ENCODE peak calls at places on chromosomes 5 and 9, in seven cellular contexts. V is cardiac fibroblast, U is breast epithelium, P is Calu3, E is fibroblast of lung, A is foreskin fibroblast, B is kidney. I is an unnamed sample.

GRCh38 chr9:108844391-108844790 is 11.4 kb downstream of the ACTL7B start:
- DNase-seq in V (peak; percentile 11), U (no peak), P (no peak), E (no peak), A (no peak), B (no peak), I (no peak)

GRCh38 chr9:38149647-38150046 is 80.6 kb upstream of the SHB start:
- DNase-seq in V (no peak), U (no peak), P (no peak), E (no peak), A (no peak), B (no peak), I (no peak)

GRCh38 chr5:160298189-160298588 is 14.2 kb downstream of the CCNJL start:
- DNase-seq in V (no peak), U (no peak), P (no peak), E (no peak), A (no peak), B (no peak), I (no peak)

GRCh38 chr5:73419414-73420390 is 28.9 kb downstream of the FOXD1 start:
- DNase-seq in V (no peak), U (no peak), P (no peak), E (peak; percentile 93), A (peak; percentile 86), B (peak; percentile 71), I (peak; percentile 29)

GRCh38 chr5:127650649-127651048 is 1.8 kb downstream of the CTXN3 start:
- DNase-seq in V (peak; percentile 38), U (no peak), P (no peak), E (peak; percentile 84), A (peak; percentile 65), B (no peak), I (no peak)

GRCh38 chr5:179381691-179382090 is 36.4 kb upstream of the ADAMTS2 start:
- DNase-seq in V (no peak), U (no peak), P (no peak), E (no peak), A (no peak), B (peak; percentile 21), I (no peak)

GRCh38 chr5:32583582-32584232 is 1.6 kb upstream of the SUB1 start:
- DNase-seq in V (no peak), U (no peak), P (no peak), E (no peak), A (no peak), B (no peak), I (no peak)

GRCh38 chr9:79955300-79955699 is 383.5 kb downstream of the TLE4 start:
- DNase-seq in V (peak; percentile 10), U (no peak), P (no peak), E (no peak), A (no peak), B (no peak), I (no peak)

GRCh38 chr5:42592401-42592800 is 164.2 kb upstream of the CCDC152 start:
- DNase-seq in V (no peak), U (no peak), P (no peak), E (no peak), A (no peak), B (no peak), I (no peak)

GRCh38 chr5:128121679-128122078 is 38.1 kb downstream of the SLC12A2 start:
- DNase-seq in V (no peak), U (no peak), P (peak; percentile 49), E (no peak), A (peak; percentile 32), B (no peak), I (no peak)

GRCh38 chr9:131273146-131273545 is 3.2 kb downstream of the FAM78A start:
- DNase-seq in V (no peak), U (no peak), P (no peak), E (no peak), A (no peak), B (peak; percentile 69), I (no peak)

GRCh38 chr5:170411100-170411499 is 21.9 kb upstream of the KCNMB1 start:
- DNase-seq in V (no peak), U (no peak), P (no peak), E (no peak), A (no peak), B (no peak), I (no peak)

GRCh38 chr9:100505564-100506159 is 32.7 kb downstream of the TMEFF1 start:
- DNase-seq in V (peak; percentile 77), U (no peak), P (peak; percentile 81), E (peak; percentile 53), A (peak; percentile 56), B (no peak), I (peak; percentile 17)
- TF ChIP-seq CTCF in V (peak; percentile 84), U (peak; percentile 31), P (peak; percentile 45), E (peak; percentile 81), A (peak; percentile 59), B (peak; percentile 47), I (peak; percentile 42)

GRCh38 chr5:138722518-138722917 is 30.7 kb upstream of the CTNNA1 start:
- DNase-seq in V (no peak), U (no peak), P (no peak), E (no peak), A (no peak), B (no peak), I (no peak)

GRCh38 chr5:138725885-138726457 is 27.3 kb upstream of the CTNNA1 start:
- DNase-seq in V (peak; percentile 15), U (no peak), P (no peak), E (no peak), A (peak; percentile 48), B (no peak), I (no peak)

GRCh38 chr5:138724470-138725146 is 28.6 kb upstream of the CTNNA1 start:
- DNase-seq in V (peak; percentile 49), U (peak; percentile 76), P (peak; percentile 32), E (no peak), A (peak; percentile 42), B (no peak), I (no peak)

GRCh38 chr5:138726848-138727247 is 26.4 kb upstream of the CTNNA1 start:
- DNase-seq in V (no peak), U (no peak), P (no peak), E (no peak), A (no peak), B (no peak), I (no peak)

DNA sequence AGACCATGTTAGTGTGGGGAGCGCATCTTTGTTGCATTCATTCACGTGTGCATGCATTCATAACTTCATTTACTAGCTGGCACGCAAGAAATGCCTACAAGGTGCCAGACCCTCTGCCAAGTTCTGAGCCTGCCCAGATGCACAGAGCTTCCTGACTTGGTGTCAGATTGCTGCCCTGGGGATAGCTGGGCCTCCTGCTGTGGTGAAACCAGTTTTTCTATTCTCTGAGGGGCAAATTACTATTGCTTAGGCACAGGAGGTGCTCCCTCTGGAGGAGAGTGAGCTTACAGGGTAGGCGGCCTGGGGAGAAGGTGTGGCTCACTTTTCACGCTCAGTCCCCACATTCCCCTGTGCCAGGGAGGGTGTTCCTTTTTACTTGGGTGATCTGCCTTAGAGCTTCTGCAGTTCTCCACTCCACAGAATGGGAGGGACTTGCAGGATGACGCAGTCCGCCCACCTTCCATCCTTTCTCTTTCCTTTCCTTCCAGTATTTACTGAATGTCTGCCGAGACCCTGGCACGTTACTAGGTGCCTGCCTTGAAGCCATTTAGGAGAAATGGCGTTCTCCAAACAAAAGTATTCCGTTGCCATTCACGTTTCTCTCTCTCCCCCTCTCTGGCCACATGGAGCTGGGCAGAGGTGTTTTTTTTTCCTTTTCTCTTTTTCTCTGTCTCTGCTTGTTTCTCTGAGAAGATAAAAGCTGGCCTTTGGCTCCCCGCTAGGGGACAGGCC is 27.9 kb upstream of the CTNNA1 start:
- DNase-seq in V (peak; percentile 59), U (peak; percentile 88), P (peak; percentile 93), E (peak; percentile 71), A (peak; percentile 83), B (peak; percentile 72), I (no peak)
- TF ChIP-seq CTCF in V (peak; percentile 42), U (peak; percentile 10), P (peak; percentile 79), E (peak; percentile 34), A (no peak), B (no peak), I (no peak)

GRCh38 chr9:77215874-77216273 is 38.5 kb downstream of the VPS13A start:
- DNase-seq in V (peak; percentile 25), U (no peak), P (no peak), E (peak; percentile 8), A (peak; percentile 41), B (no peak), I (no peak)
- TF ChIP-seq CTCF in V (peak; percentile 22), U (no peak), P (no peak), E (peak; percentile 48), A (no peak), B (no peak), I (peak; percentile 29)

GRCh38 chr5:123490974-123491373 is 21.0 kb upstream of the CSNK1G3 start:
- DNase-seq in V (no peak), U (no peak), P (no peak), E (no peak), A (no peak), B (no peak), I (no peak)

GRCh38 chr5:123483446-123484077 is 28.4 kb upstream of the CSNK1G3 start:
- DNase-seq in V (no peak), U (no peak), P (no peak), E (no peak), A (no peak), B (no peak), I (no peak)

GRCh38 chr5:123482258-123482657 is 29.7 kb upstream of the CSNK1G3 start:
- DNase-seq in V (peak; percentile 39), U (no peak), P (no peak), E (peak; percentile 15), A (peak; percentile 32), B (no peak), I (no peak)

GRCh38 chr5:123487298-123487697 is 24.7 kb upstream of the CSNK1G3 start:
- DNase-seq in V (peak; percentile 11), U (no peak), P (no peak), E (peak; percentile 43), A (peak; percentile 59), B (no peak), I (no peak)

GRCh38 chr5:123485275-123485674 is 26.7 kb upstream of the CSNK1G3 start:
- DNase-seq in V (no peak), U (no peak), P (no peak), E (no peak), A (no peak), B (no peak), I (no peak)
- TF ChIP-seq CTCF in V (no peak), U (no peak), P (no peak), E (no peak), A (no peak), B (no peak), I (no peak)

DNA sequence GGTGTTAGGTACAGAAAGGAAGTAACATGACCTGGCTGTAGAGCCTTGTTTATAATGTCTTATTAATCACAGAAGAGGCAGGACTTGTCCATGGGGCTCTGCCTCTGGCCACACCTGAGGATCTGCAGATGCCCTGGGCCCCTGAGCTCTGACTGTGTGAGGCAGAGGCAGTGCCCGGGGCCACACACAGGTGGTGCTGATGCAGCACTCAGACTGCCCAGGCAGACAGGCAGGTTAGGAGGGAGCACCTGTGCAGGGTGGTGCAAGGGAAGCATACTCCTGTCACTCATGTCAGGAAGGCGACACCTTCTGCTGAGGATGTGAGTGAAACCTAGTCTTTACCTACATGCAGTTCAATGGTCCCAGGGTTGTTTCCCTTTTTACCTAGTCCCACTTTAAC is 88.7 kb downstream of the CFAP90 start:
- DNase-seq in V (no peak), U (no peak), P (no peak), E (no peak), A (no peak), B (no peak), I (no peak)
- TF ChIP-seq CTCF in V (no peak), U (no peak), P (no peak), E (no peak), A (no peak), B (peak; percentile 12), I (no peak)